ENCODE peak calls at places on chromosomes 16 and 17, in seven cellular contexts. One of them, this sample, is unnamed.

GRCh38 chr17:42672038-42672437 is 4.8 kb downstream of the PLEKHH3 start:
- DNase-seq in fibroblast of the aortic adventitia: no peak
- DNase-seq in AG08395: no peak
- DNase-seq in astrocyte of the cerebellum: no peak
- DNase-seq in stimulated activated CD4-positive, alpha-beta T cell treated with anti-CD3 and anti-CD28 coated beads, Interleukin-12 subunit alpha, Interleukin-12 subunit beta, amount 100 ng/mL, for 24 hours: no peak
- DNase-seq in prostate gland: peak
- DNase-seq in LNCaP clone FGC: no peak
- DNase-seq in this sample: no peak

GRCh38 chr17:75239778-75240393 is 21.5 kb downstream of the GGA3 start:
- DNase-seq in fibroblast of the aortic adventitia: no peak
- DNase-seq in prostate gland: no peak
- DNase-seq in AG08395: no peak
- DNase-seq in stimulated activated CD4-positive, alpha-beta T cell treated with anti-CD3 and anti-CD28 coated beads, Interleukin-12 subunit alpha, Interleukin-12 subunit beta, amount 100 ng/mL, for 24 hours: no peak
- DNase-seq in astrocyte of the cerebellum: no peak
- DNase-seq in LNCaP clone FGC: no peak
- DNase-seq in this sample: no peak

GRCh38 chr17:6948976-6949375 is 46.9 kb upstream of the ALOX12 start:
- DNase-seq in fibroblast of the aortic adventitia: no peak
- DNase-seq in astrocyte of the cerebellum: no peak
- DNase-seq in stimulated activated CD4-positive, alpha-beta T cell treated with anti-CD3 and anti-CD28 coated beads, Interleukin-12 subunit alpha, Interleukin-12 subunit beta, amount 100 ng/mL, for 24 hours: no peak
- DNase-seq in LNCaP clone FGC: no peak
- DNase-seq in AG08395: no peak
- DNase-seq in prostate gland: no peak
- DNase-seq in this sample: no peak

GRCh38 chr16:2751577-2752034 is 832 bp upstream of the SRRM2 start:
- DNase-seq in LNCaP clone FGC: peak
- DNase-seq in stimulated activated CD4-positive, alpha-beta T cell treated with anti-CD3 and anti-CD28 coated beads, Interleukin-12 subunit alpha, Interleukin-12 subunit beta, amount 100 ng/mL, for 24 hours: no peak
- DNase-seq in fibroblast of the aortic adventitia: no peak
- DNase-seq in prostate gland: no peak
- DNase-seq in astrocyte of the cerebellum: no peak
- DNase-seq in AG08395: no peak
- DNase-seq in this sample: no peak

GRCh38 chr17:17008998-17009397 is 33.3 kb upstream of the MPRIP start:
- DNase-seq in AG08395: no peak
- DNase-seq in fibroblast of the aortic adventitia: no peak
- DNase-seq in stimulated activated CD4-positive, alpha-beta T cell treated with anti-CD3 and anti-CD28 coated beads, Interleukin-12 subunit alpha, Interleukin-12 subunit beta, amount 100 ng/mL, for 24 hours: no peak
- DNase-seq in prostate gland: no peak
- DNase-seq in LNCaP clone FGC: no peak
- DNase-seq in astrocyte of the cerebellum: no peak
- DNase-seq in this sample: no peak

GRCh38 chr16:86224126-86224525 is 286.2 kb upstream of the FOXF1 start:
- DNase-seq in fibroblast of the aortic adventitia: no peak
- DNase-seq in AG08395: no peak
- DNase-seq in LNCaP clone FGC: no peak
- DNase-seq in stimulated activated CD4-positive, alpha-beta T cell treated with anti-CD3 and anti-CD28 coated beads, Interleukin-12 subunit alpha, Interleukin-12 subunit beta, amount 100 ng/mL, for 24 hours: no peak
- DNase-seq in astrocyte of the cerebellum: no peak
- DNase-seq in prostate gland: no peak
- DNase-seq in this sample: no peak

GRCh38 chr17:6574689-6575595 is 18.6 kb upstream of the PITPNM3 start:
- DNase-seq in astrocyte of the cerebellum: no peak
- DNase-seq in fibroblast of the aortic adventitia: peak
- DNase-seq in AG08395: peak
- DNase-seq in stimulated activated CD4-positive, alpha-beta T cell treated with anti-CD3 and anti-CD28 coated beads, Interleukin-12 subunit alpha, Interleukin-12 subunit beta, amount 100 ng/mL, for 24 hours: no peak
- DNase-seq in LNCaP clone FGC: no peak
- DNase-seq in prostate gland: no peak
- DNase-seq in this sample: peak

GRCh38 chr16:52873997-52874500 is 178.6 kb downstream of the CHD9NB start:
- DNase-seq in stimulated activated CD4-positive, alpha-beta T cell treated with anti-CD3 and anti-CD28 coated beads, Interleukin-12 subunit alpha, Interleukin-12 subunit beta, amount 100 ng/mL, for 24 hours: no peak
- DNase-seq in AG08395: no peak
- DNase-seq in astrocyte of the cerebellum: no peak
- DNase-seq in fibroblast of the aortic adventitia: no peak
- DNase-seq in prostate gland: no peak
- DNase-seq in LNCaP clone FGC: no peak
- DNase-seq in this sample: no peak

GRCh38 chr16:22347100-22347820 is 27.2 kb downstream of the CDR2 start:
- DNase-seq in prostate gland: no peak
- DNase-seq in LNCaP clone FGC: no peak
- DNase-seq in AG08395: no peak
- DNase-seq in astrocyte of the cerebellum: no peak
- DNase-seq in stimulated activated CD4-positive, alpha-beta T cell treated with anti-CD3 and anti-CD28 coated beads, Interleukin-12 subunit alpha, Interleukin-12 subunit beta, amount 100 ng/mL, for 24 hours: no peak
- DNase-seq in fibroblast of the aortic adventitia: peak
- DNase-seq in this sample: no peak

GRCh38 chr17:2239882-2240430 is 63.6 kb downstream of the SMG6 start:
- DNase-seq in AG08395: peak
- DNase-seq in fibroblast of the aortic adventitia: peak
- DNase-seq in LNCaP clone FGC: no peak
- DNase-seq in astrocyte of the cerebellum: peak
- DNase-seq in stimulated activated CD4-positive, alpha-beta T cell treated with anti-CD3 and anti-CD28 coated beads, Interleukin-12 subunit alpha, Interleukin-12 subunit beta, amount 100 ng/mL, for 24 hours: peak
- DNase-seq in prostate gland: no peak
- DNase-seq in this sample: peak

GRCh38 chr17:72409405-72410002 is 288.7 kb downstream of the SOX9 start:
- DNase-seq in AG08395: no peak
- DNase-seq in prostate gland: no peak
- DNase-seq in astrocyte of the cerebellum: no peak
- DNase-seq in fibroblast of the aortic adventitia: no peak
- DNase-seq in LNCaP clone FGC: no peak
- DNase-seq in stimulated activated CD4-positive, alpha-beta T cell treated with anti-CD3 and anti-CD28 coated beads, Interleukin-12 subunit alpha, Interleukin-12 subunit beta, amount 100 ng/mL, for 24 hours: no peak
- DNase-seq in this sample: no peak

GRCh38 chr17:77681820-77682219 is 276.7 kb upstream of the TNRC6C start:
- DNase-seq in AG08395: peak
- DNase-seq in prostate gland: peak
- DNase-seq in stimulated activated CD4-positive, alpha-beta T cell treated with anti-CD3 and anti-CD28 coated beads, Interleukin-12 subunit alpha, Interleukin-12 subunit beta, amount 100 ng/mL, for 24 hours: no peak
- DNase-seq in LNCaP clone FGC: peak
- DNase-seq in astrocyte of the cerebellum: peak
- DNase-seq in fibroblast of the aortic adventitia: peak
- DNase-seq in this sample: peak

GRCh38 chr16:66189951-66190350 is 176.5 kb upstream of the CDH5 start:
- DNase-seq in astrocyte of the cerebellum: peak
- DNase-seq in prostate gland: no peak
- DNase-seq in AG08395: peak
- DNase-seq in stimulated activated CD4-positive, alpha-beta T cell treated with anti-CD3 and anti-CD28 coated beads, Interleukin-12 subunit alpha, Interleukin-12 subunit beta, amount 100 ng/mL, for 24 hours: no peak
- DNase-seq in LNCaP clone FGC: no peak
- DNase-seq in fibroblast of the aortic adventitia: peak
- DNase-seq in this sample: peak

GRCh38 chr16:31461201-31461920 is 2.1 kb downstream of the ARMC5 start:
- DNase-seq in AG08395: no peak
- DNase-seq in astrocyte of the cerebellum: no peak
- DNase-seq in prostate gland: no peak
- DNase-seq in LNCaP clone FGC: no peak
- DNase-seq in fibroblast of the aortic adventitia: no peak
- DNase-seq in stimulated activated CD4-positive, alpha-beta T cell treated with anti-CD3 and anti-CD28 coated beads, Interleukin-12 subunit alpha, Interleukin-12 subunit beta, amount 100 ng/mL, for 24 hours: no peak
- DNase-seq in this sample: no peak

GRCh38 chr16:66478733-66479511 is 51.8 kb downstream of the BEAN1 start:
- DNase-seq in LNCaP clone FGC: no peak
- DNase-seq in AG08395: peak
- DNase-seq in prostate gland: peak
- DNase-seq in astrocyte of the cerebellum: no peak
- DNase-seq in stimulated activated CD4-positive, alpha-beta T cell treated with anti-CD3 and anti-CD28 coated beads, Interleukin-12 subunit alpha, Interleukin-12 subunit beta, amount 100 ng/mL, for 24 hours: peak
- DNase-seq in fibroblast of the aortic adventitia: peak
- DNase-seq in this sample: peak

GRCh38 chr16:29962344-29962994 is 590 bp downstream of the TMEM219 start:
- DNase-seq in fibroblast of the aortic adventitia: peak
- DNase-seq in astrocyte of the cerebellum: no peak
- DNase-seq in stimulated activated CD4-positive, alpha-beta T cell treated with anti-CD3 and anti-CD28 coated beads, Interleukin-12 subunit alpha, Interleukin-12 subunit beta, amount 100 ng/mL, for 24 hours: no peak
- DNase-seq in LNCaP clone FGC: no peak
- DNase-seq in AG08395: peak
- DNase-seq in prostate gland: peak
- DNase-seq in this sample: peak

GRCh38 chr17:236641-237405 is 55.4 kb upstream of the DOC2B start:
- DNase-seq in LNCaP clone FGC: no peak
- DNase-seq in prostate gland: no peak
- DNase-seq in fibroblast of the aortic adventitia: no peak
- DNase-seq in stimulated activated CD4-positive, alpha-beta T cell treated with anti-CD3 and anti-CD28 coated beads, Interleukin-12 subunit alpha, Interleukin-12 subunit beta, amount 100 ng/mL, for 24 hours: no peak
- DNase-seq in astrocyte of the cerebellum: no peak
- DNase-seq in AG08395: no peak
- DNase-seq in this sample: no peak

GRCh38 chr17:78124081-78124835 is 4.3 kb downstream of the TMC6 start:
- DNase-seq in fibroblast of the aortic adventitia: no peak
- DNase-seq in stimulated activated CD4-positive, alpha-beta T cell treated with anti-CD3 and anti-CD28 coated beads, Interleukin-12 subunit alpha, Interleukin-12 subunit beta, amount 100 ng/mL, for 24 hours: no peak
- DNase-seq in LNCaP clone FGC: no peak
- DNase-seq in astrocyte of the cerebellum: no peak
- DNase-seq in prostate gland: no peak
- DNase-seq in AG08395: no peak
- DNase-seq in this sample: no peak

GRCh38 chr16:53913082-53913870 is 209.3 kb downstream of the FTO start:
- DNase-seq in stimulated activated CD4-positive, alpha-beta T cell treated with anti-CD3 and anti-CD28 coated beads, Interleukin-12 subunit alpha, Interleukin-12 subunit beta, amount 100 ng/mL, for 24 hours: no peak
- DNase-seq in AG08395: peak
- DNase-seq in prostate gland: no peak
- DNase-seq in fibroblast of the aortic adventitia: peak
- DNase-seq in LNCaP clone FGC: no peak
- DNase-seq in astrocyte of the cerebellum: peak
- DNase-seq in this sample: peak

GRCh38 chr17:36512641-36513040 is 22.0 kb downstream of the MYO19 start:
- DNase-seq in stimulated activated CD4-positive, alpha-beta T cell treated with anti-CD3 and anti-CD28 coated beads, Interleukin-12 subunit alpha, Interleukin-12 subunit beta, amount 100 ng/mL, for 24 hours: no peak
- DNase-seq in astrocyte of the cerebellum: no peak
- DNase-seq in fibroblast of the aortic adventitia: no peak
- DNase-seq in AG08395: no peak
- DNase-seq in prostate gland: no peak
- DNase-seq in LNCaP clone FGC: no peak
- DNase-seq in this sample: no peak

GRCh38 chr16:77220427-77220826 is 21.2 kb downstream of the SYCE1L start:
- DNase-seq in AG08395: no peak
- DNase-seq in stimulated activated CD4-positive, alpha-beta T cell treated with anti-CD3 and anti-CD28 coated beads, Interleukin-12 subunit alpha, Interleukin-12 subunit beta, amount 100 ng/mL, for 24 hours: no peak
- DNase-seq in fibroblast of the aortic adventitia: no peak
- DNase-seq in astrocyte of the cerebellum: no peak
- DNase-seq in prostate gland: no peak
- DNase-seq in LNCaP clone FGC: no peak
- DNase-seq in this sample: no peak

GRCh38 chr17:81420769-81421462 is 25.7 kb downstream of the BAHCC1 start:
- DNase-seq in AG08395: peak
- DNase-seq in prostate gland: no peak
- DNase-seq in fibroblast of the aortic adventitia: peak
- DNase-seq in stimulated activated CD4-positive, alpha-beta T cell treated with anti-CD3 and anti-CD28 coated beads, Interleukin-12 subunit alpha, Interleukin-12 subunit beta, amount 100 ng/mL, for 24 hours: no peak
- DNase-seq in astrocyte of the cerebellum: no peak
- DNase-seq in LNCaP clone FGC: no peak
- DNase-seq in this sample: peak

GRCh38 chr17:4648741-4649140 is 7.3 kb upstream of the ALOX15 start:
- DNase-seq in fibroblast of the aortic adventitia: no peak
- DNase-seq in astrocyte of the cerebellum: no peak
- DNase-seq in AG08395: no peak
- DNase-seq in prostate gland: no peak
- DNase-seq in stimulated activated CD4-positive, alpha-beta T cell treated with anti-CD3 and anti-CD28 coated beads, Interleukin-12 subunit alpha, Interleukin-12 subunit beta, amount 100 ng/mL, for 24 hours: no peak
- DNase-seq in LNCaP clone FGC: no peak
- DNase-seq in this sample: no peak

GRCh38 chr17:79188048-79188447 is 113.4 kb downstream of the ENGASE start:
- DNase-seq in AG08395: peak
- DNase-seq in stimulated activated CD4-positive, alpha-beta T cell treated with anti-CD3 and anti-CD28 coated beads, Interleukin-12 subunit alpha, Interleukin-12 subunit beta, amount 100 ng/mL, for 24 hours: no peak
- DNase-seq in fibroblast of the aortic adventitia: no peak
- DNase-seq in prostate gland: no peak
- DNase-seq in astrocyte of the cerebellum: no peak
- DNase-seq in LNCaP clone FGC: no peak
- DNase-seq in this sample: no peak

GRCh38 chr17:55442953-55443683 is 21.5 kb upstream of the MMD start:
- DNase-seq in fibroblast of the aortic adventitia: no peak
- DNase-seq in AG08395: no peak
- DNase-seq in astrocyte of the cerebellum: no peak
- DNase-seq in LNCaP clone FGC: no peak
- DNase-seq in prostate gland: no peak
- DNase-seq in stimulated activated CD4-positive, alpha-beta T cell treated with anti-CD3 and anti-CD28 coated beads, Interleukin-12 subunit alpha, Interleukin-12 subunit beta, amount 100 ng/mL, for 24 hours: no peak
- DNase-seq in this sample: peak

GRCh38 chr17:16488572-16488997 is 3.4 kb downstream of the LRRC75A start:
- DNase-seq in stimulated activated CD4-positive, alpha-beta T cell treated with anti-CD3 and anti-CD28 coated beads, Interleukin-12 subunit alpha, Interleukin-12 subunit beta, amount 100 ng/mL, for 24 hours: no peak
- DNase-seq in astrocyte of the cerebellum: no peak
- DNase-seq in AG08395: no peak
- DNase-seq in LNCaP clone FGC: no peak
- DNase-seq in prostate gland: no peak
- DNase-seq in fibroblast of the aortic adventitia: no peak
- DNase-seq in this sample: no peak

GRCh38 chr16:53878216-53878615 is 174.3 kb downstream of the FTO start:
- DNase-seq in astrocyte of the cerebellum: peak
- DNase-seq in AG08395: no peak
- DNase-seq in LNCaP clone FGC: no peak
- DNase-seq in stimulated activated CD4-positive, alpha-beta T cell treated with anti-CD3 and anti-CD28 coated beads, Interleukin-12 subunit alpha, Interleukin-12 subunit beta, amount 100 ng/mL, for 24 hours: no peak
- DNase-seq in prostate gland: no peak
- DNase-seq in fibroblast of the aortic adventitia: no peak
- DNase-seq in this sample: no peak

GRCh38 chr17:81808778-81809555 is 5.0 kb downstream of the GCGR start:
- DNase-seq in stimulated activated CD4-positive, alpha-beta T cell treated with anti-CD3 and anti-CD28 coated beads, Interleukin-12 subunit alpha, Interleukin-12 subunit beta, amount 100 ng/mL, for 24 hours: no peak
- DNase-seq in fibroblast of the aortic adventitia: no peak
- DNase-seq in AG08395: no peak
- DNase-seq in astrocyte of the cerebellum: no peak
- DNase-seq in prostate gland: no peak
- DNase-seq in LNCaP clone FGC: no peak
- DNase-seq in this sample: no peak

GRCh38 chr16:89925596-89926079 is 2.5 kb downstream of the TUBB3 start:
- DNase-seq in astrocyte of the cerebellum: no peak
- DNase-seq in stimulated activated CD4-positive, alpha-beta T cell treated with anti-CD3 and anti-CD28 coated beads, Interleukin-12 subunit alpha, Interleukin-12 subunit beta, amount 100 ng/mL, for 24 hours: no peak
- DNase-seq in AG08395: no peak
- DNase-seq in LNCaP clone FGC: no peak
- DNase-seq in fibroblast of the aortic adventitia: no peak
- DNase-seq in prostate gland: no peak
- DNase-seq in this sample: no peak

GRCh38 chr17:72940511-72940910 is 152.0 kb downstream of the SLC39A11 start:
- DNase-seq in astrocyte of the cerebellum: no peak
- DNase-seq in prostate gland: no peak
- DNase-seq in fibroblast of the aortic adventitia: no peak
- DNase-seq in AG08395: no peak
- DNase-seq in LNCaP clone FGC: no peak
- DNase-seq in stimulated activated CD4-positive, alpha-beta T cell treated with anti-CD3 and anti-CD28 coated beads, Interleukin-12 subunit alpha, Interleukin-12 subunit beta, amount 100 ng/mL, for 24 hours: no peak
- DNase-seq in this sample: no peak

GRCh38 chr17:31688704-31689103 is 170.3 kb downstream of the COPRS start:
- DNase-seq in fibroblast of the aortic adventitia: no peak
- DNase-seq in LNCaP clone FGC: no peak
- DNase-seq in stimulated activated CD4-positive, alpha-beta T cell treated with anti-CD3 and anti-CD28 coated beads, Interleukin-12 subunit alpha, Interleukin-12 subunit beta, amount 100 ng/mL, for 24 hours: no peak
- DNase-seq in prostate gland: no peak
- DNase-seq in astrocyte of the cerebellum: no peak
- DNase-seq in AG08395: no peak
- DNase-seq in this sample: no peak

GRCh38 chr17:50281739-50282401 is 7.6 kb downstream of the TMEM92 start:
- DNase-seq in LNCaP clone FGC: no peak
- DNase-seq in AG08395: no peak
- DNase-seq in prostate gland: no peak
- DNase-seq in stimulated activated CD4-positive, alpha-beta T cell treated with anti-CD3 and anti-CD28 coated beads, Interleukin-12 subunit alpha, Interleukin-12 subunit beta, amount 100 ng/mL, for 24 hours: no peak
- DNase-seq in astrocyte of the cerebellum: no peak
- DNase-seq in fibroblast of the aortic adventitia: no peak
- DNase-seq in this sample: no peak

GRCh38 chr17:28347261-28347891 is 10.0 kb downstream of the POLDIP2 start:
- DNase-seq in AG08395: peak
- DNase-seq in LNCaP clone FGC: no peak
- DNase-seq in astrocyte of the cerebellum: peak
- DNase-seq in fibroblast of the aortic adventitia: peak
- DNase-seq in stimulated activated CD4-positive, alpha-beta T cell treated with anti-CD3 and anti-CD28 coated beads, Interleukin-12 subunit alpha, Interleukin-12 subunit beta, amount 100 ng/mL, for 24 hours: no peak
- DNase-seq in prostate gland: no peak
- DNase-seq in this sample: peak

GRCh38 chr17:60941028-60941427 is 263.4 kb downstream of the BCAS3 start:
- DNase-seq in LNCaP clone FGC: no peak
- DNase-seq in prostate gland: no peak
- DNase-seq in fibroblast of the aortic adventitia: peak
- DNase-seq in AG08395: peak
- DNase-seq in astrocyte of the cerebellum: peak
- DNase-seq in stimulated activated CD4-positive, alpha-beta T cell treated with anti-CD3 and anti-CD28 coated beads, Interleukin-12 subunit alpha, Interleukin-12 subunit beta, amount 100 ng/mL, for 24 hours: no peak
- DNase-seq in this sample: peak

GRCh38 chr16:73713817-73714495 is 582.7 kb upstream of the PSMD7 start:
- DNase-seq in LNCaP clone FGC: no peak
- DNase-seq in astrocyte of the cerebellum: no peak
- DNase-seq in stimulated activated CD4-positive, alpha-beta T cell treated with anti-CD3 and anti-CD28 coated beads, Interleukin-12 subunit alpha, Interleukin-12 subunit beta, amount 100 ng/mL, for 24 hours: no peak
- DNase-seq in prostate gland: no peak
- DNase-seq in AG08395: no peak
- DNase-seq in fibroblast of the aortic adventitia: no peak
- DNase-seq in this sample: peak

GRCh38 chr17:61454095-61454931 is 2.1 kb downstream of the TBX4 start:
- DNase-seq in stimulated activated CD4-positive, alpha-beta T cell treated with anti-CD3 and anti-CD28 coated beads, Interleukin-12 subunit alpha, Interleukin-12 subunit beta, amount 100 ng/mL, for 24 hours: no peak
- DNase-seq in fibroblast of the aortic adventitia: no peak
- DNase-seq in LNCaP clone FGC: no peak
- DNase-seq in AG08395: no peak
- DNase-seq in astrocyte of the cerebellum: no peak
- DNase-seq in prostate gland: no peak
- DNase-seq in this sample: no peak

GRCh38 chr16:69328854-69329316 is 1.5 kb downstream of the PDF start:
- DNase-seq in AG08395: peak
- DNase-seq in prostate gland: no peak
- DNase-seq in astrocyte of the cerebellum: peak
- DNase-seq in fibroblast of the aortic adventitia: no peak
- DNase-seq in LNCaP clone FGC: no peak
- DNase-seq in stimulated activated CD4-positive, alpha-beta T cell treated with anti-CD3 and anti-CD28 coated beads, Interleukin-12 subunit alpha, Interleukin-12 subunit beta, amount 100 ng/mL, for 24 hours: no peak
- DNase-seq in this sample: peak

GRCh38 chr17:59381716-59382570 is 50.5 kb downstream of the YPEL2 start:
- DNase-seq in astrocyte of the cerebellum: no peak
- DNase-seq in AG08395: no peak
- DNase-seq in fibroblast of the aortic adventitia: peak
- DNase-seq in prostate gland: peak
- DNase-seq in stimulated activated CD4-positive, alpha-beta T cell treated with anti-CD3 and anti-CD28 coated beads, Interleukin-12 subunit alpha, Interleukin-12 subunit beta, amount 100 ng/mL, for 24 hours: no peak
- DNase-seq in LNCaP clone FGC: peak
- DNase-seq in this sample: no peak

This sample was measured in IMR-90.